ENCODE peak calls at places on chromosomes 11 and 22, in nine cellular contexts. V is fibroblast of lung; P is SK-N-SH; T is esophagus squamous epithelium; E is sigmoid colon; M is CD4-positive, CD25-positive, alpha-beta regulatory T cell; O is transverse colon; Z is pancreas; S is CD8-positive, alpha-beta memory T cell. G is an unnamed sample. For H3K4me1, the result is how much of the 10 kb centered on the place peaks cover.

GRCh38 chr11:124759268-124760204 is 2.6 kb downstream of the ESAM start:
- DNase-seq in M (no peak), P (peak), S (no peak), Z (no peak), E (no peak), T (no peak), V (no peak), O (no peak), G (peak)

GRCh38 chr11:118699508-118700220 is 20.2 kb upstream of the TREH start:
- DNase-seq in T (no peak), O (no peak), M (peak), V (no peak), E (peak), S (peak), P (no peak), Z (no peak), G (no peak)

GRCh38 chr22:47687364-47687655 is 924.9 kb downstream of the TBC1D22A start:
- DNase-seq in T (no peak), P (no peak), M (no peak), O (no peak), V (no peak), S (no peak), Z (no peak), E (no peak), G (no peak)

GRCh38 chr11:117218133-117218915 is 13.5 kb downstream of the PCSK7 start:
- DNase-seq in M (no peak), P (no peak), S (no peak), V (peak), E (peak), T (no peak), O (peak), Z (peak), G (peak)

GRCh38 chr11:111762981-111763643 is 3.1 kb downstream of the PPP2R1B start:
- DNase-seq in M (no peak), Z (no peak), O (no peak), S (no peak), T (no peak), P (no peak), V (peak), E (no peak), G (no peak)

GRCh38 chr22:48740731-48741405 is 1086.8 kb downstream of the BRD1 start:
- DNase-seq in P (no peak), E (no peak), Z (no peak), T (no peak), S (no peak), M (no peak), O (no peak), V (no peak), G (no peak)

GRCh38 chr11:102220728-102221467 is 96.4 kb upstream of the BIRC3 start:
- DNase-seq in Z (no peak), S (no peak), T (no peak), P (no peak), E (no peak), V (peak), O (no peak), M (no peak), G (no peak)

GRCh38 chr11:28268925-28269324 is 160.7 kb downstream of the METTL15 start:
- DNase-seq in T (no peak), M (no peak), Z (no peak), P (no peak), V (no peak), E (no peak), S (no peak), O (no peak), G (no peak)

GRCh38 chr11:132911186-132911585 is 621.1 kb downstream of the OPCML start:
- DNase-seq in O (no peak), P (no peak), S (no peak), V (peak), T (no peak), M (no peak), Z (no peak), E (no peak), G (peak)

GRCh38 chr11:102577182-102577581 is 46.6 kb upstream of the MMP7 start:
- DNase-seq in V (peak), P (no peak), T (no peak), Z (no peak), E (no peak), M (no peak), O (no peak), S (no peak), G (no peak)

GRCh38 chr11:102171101-102171500 is 60.9 kb downstream of the YAP1 start:
- DNase-seq in S (no peak), E (no peak), O (no peak), P (no peak), V (peak), T (no peak), Z (no peak), M (no peak), G (peak)

GRCh38 chr22:44329179-44329796 is 16.5 kb upstream of the SHISAL1 start:
- DNase-seq in O (peak), V (no peak), T (no peak), M (no peak), E (peak), P (no peak), S (no peak), Z (no peak), G (no peak)

GRCh38 chr11:7098235-7098832 is 9.5 kb downstream of the RBMXL2 start:
- DNase-seq in V (peak), M (peak), S (no peak), E (no peak), T (no peak), Z (no peak), O (no peak), P (peak), G (peak)

GRCh38 chr11:8719260-8720190 is 36.9 kb downstream of the RPL27A start:
- DNase-seq in O (peak), T (no peak), Z (no peak), M (no peak), E (peak), S (no peak), V (peak), P (no peak), G (peak)

GRCh38 chr11:8717544-8717875 is 34.9 kb downstream of the RPL27A start:
- DNase-seq in Z (no peak), M (no peak), P (no peak), O (no peak), E (no peak), T (no peak), V (no peak), S (no peak), G (no peak)

GRCh38 chr11:8715501-8715900 is 32.9 kb downstream of the RPL27A start:
- DNase-seq in P (no peak), T (no peak), Z (no peak), M (no peak), O (no peak), S (no peak), E (no peak), V (no peak), G (no peak)

GRCh38 chr11:8720376-8720775 is 37.8 kb downstream of the RPL27A start:
- DNase-seq in P (no peak), V (no peak), S (no peak), T (no peak), M (no peak), Z (no peak), E (no peak), O (no peak), G (no peak)

GRCh38 chr11:8717876-8718753 is 35.5 kb downstream of the RPL27A start:
- DNase-seq in V (peak), Z (peak), S (no peak), M (no peak), O (peak), T (no peak), P (no peak), E (peak), G (no peak)
- H3K4me1 ChIP-seq in V (half or more), Z (under half), S (under half), M (under half), O (half or more), T (half or more), P (under half), E (half or more), G (under half)

GRCh38 chr22:41249442-41249841 is 8.7 kb upstream of the CHADL start:
- DNase-seq in P (no peak), T (no peak), O (no peak), Z (no peak), V (no peak), S (no peak), E (no peak), M (no peak), G (no peak)

GRCh38 chr22:41248758-41249157 is 8.0 kb upstream of the CHADL start:
- DNase-seq in Z (no peak), S (no peak), P (no peak), T (no peak), V (no peak), E (no peak), M (no peak), O (no peak), G (no peak)

GRCh38 chr22:41247703-41248102 is 7.0 kb upstream of the CHADL start:
- DNase-seq in P (no peak), O (no peak), M (no peak), E (no peak), V (no peak), Z (no peak), S (no peak), T (no peak), G (no peak)

GRCh38 chr22:41250127-41250526 is 9.4 kb upstream of the CHADL start:
- DNase-seq in O (no peak), Z (no peak), E (no peak), V (no peak), S (no peak), P (no peak), T (no peak), M (no peak), G (no peak)

GRCh38 chr22:41248314-41248713 is 7.6 kb upstream of the CHADL start:
- DNase-seq in S (no peak), Z (no peak), P (no peak), O (no peak), T (no peak), V (no peak), E (no peak), M (no peak), G (no peak)
- H3K27ac ChIP-seq in S (no peak), Z (no peak), P (no peak), O (no peak), T (no peak), V (no peak), E (no peak), M (no peak), G (no peak)

GRCh38 chr22:45600791-45601730 is 70.6 kb upstream of the ATXN10 start:
- DNase-seq in O (no peak), V (peak), S (no peak), M (no peak), E (peak), P (no peak), Z (no peak), T (no peak), G (no peak)

GRCh38 chr22:45594123-45594941 is 77.3 kb upstream of the ATXN10 start:
- DNase-seq in V (no peak), O (no peak), M (no peak), T (no peak), E (no peak), P (no peak), Z (no peak), S (no peak), G (no peak)

GRCh38 chr22:45599836-45600577 is 71.6 kb upstream of the ATXN10 start:
- DNase-seq in M (no peak), Z (no peak), T (no peak), P (no peak), E (peak), S (no peak), V (no peak), O (peak), G (no peak)

GRCh38 chr22:45598596-45599217 is 72.9 kb upstream of the ATXN10 start:
- DNase-seq in T (no peak), P (peak), E (peak), V (no peak), M (no peak), O (no peak), Z (no peak), S (no peak), G (no peak)

GRCh38 chr22:45597460-45598192 is 74.0 kb upstream of the ATXN10 start:
- DNase-seq in P (peak), V (no peak), O (no peak), T (no peak), M (no peak), E (no peak), Z (no peak), S (no peak), G (no peak)
- H3K4me3 ChIP-seq in P (no peak), V (no peak), O (no peak), T (no peak), M (no peak), E (no peak), Z (no peak), S (no peak), G (no peak)

GRCh38 chr11:64123679-64124078 is 42.2 kb downstream of the MACROD1 start:
- DNase-seq in O (no peak), S (no peak), P (no peak), T (no peak), Z (no peak), M (no peak), V (no peak), E (no peak), G (no peak)

GRCh38 chr11:64121637-64122410 is 44.1 kb downstream of the MACROD1 start:
- DNase-seq in S (no peak), T (no peak), P (no peak), E (no peak), M (no peak), V (peak), Z (no peak), O (no peak), G (no peak)

GRCh38 chr11:64120951-64121569 is 44.9 kb downstream of the MACROD1 start:
- DNase-seq in O (no peak), M (no peak), S (no peak), V (peak), Z (no peak), P (no peak), T (no peak), E (peak), G (peak)

GRCh38 chr11:64123102-64123434 is 42.8 kb downstream of the MACROD1 start:
- DNase-seq in S (no peak), T (no peak), E (peak), Z (peak), V (peak), P (peak), O (peak), M (no peak), G (no peak)

DNA sequence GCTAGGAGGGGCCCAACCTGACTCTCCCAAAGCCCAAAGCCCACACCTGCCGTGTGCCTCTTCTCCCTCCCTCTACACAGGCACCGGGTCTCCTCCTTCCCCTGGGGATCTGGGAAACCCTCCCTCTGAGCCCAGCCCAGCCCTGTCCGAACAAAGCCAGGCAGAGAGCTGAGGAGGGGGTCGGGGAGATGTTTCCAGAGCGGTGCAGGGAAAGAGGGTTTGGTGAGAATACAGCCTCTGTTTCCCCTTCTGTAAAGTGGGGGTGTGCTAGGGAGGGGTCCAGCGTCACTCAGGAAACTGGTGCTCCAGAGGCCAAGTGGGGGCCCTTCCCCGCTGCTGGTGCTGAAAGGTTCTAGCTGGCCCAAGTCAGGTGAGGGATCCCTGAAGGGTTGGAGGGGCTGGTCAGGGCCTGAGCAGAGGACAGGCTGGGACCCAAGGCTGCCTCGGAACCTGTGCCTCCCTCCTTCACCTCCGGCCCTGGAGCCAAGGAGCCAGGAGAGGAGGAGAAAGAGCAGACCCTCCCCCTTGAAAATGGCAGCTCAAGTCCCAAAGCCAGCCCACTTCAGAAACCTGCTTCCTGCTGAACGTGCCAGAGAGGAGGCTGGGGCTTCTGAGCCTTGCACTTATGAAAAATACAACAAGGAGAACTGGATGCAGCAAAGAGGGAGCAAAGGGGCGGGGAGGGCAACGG is 43.4 kb downstream of the MACROD1 start:
- DNase-seq in O (no peak), P (no peak), Z (no peak), S (no peak), V (peak), E (no peak), M (no peak), T (no peak), G (no peak)
- H3K4me1 ChIP-seq in O (under half), P (half or more), Z (under half), S (under half), V (under half), E (under half), M (under half), T (under half), G (under half)